ENCODE peak calls at places on chromosomes 7 and 10, in six cellular contexts. Q is left ventricle myocardium inferior, J is psoas muscle, F is body of pancreas, P is heart right ventricle, T is cardiac muscle cell. U is an unnamed sample.

GRCh38 chr7:100111156-100111555 is 8.0 kb downstream of the TAF6 start:
- DNase-seq in Q (no peak), J (no peak), F (no peak), P (no peak), T (no peak), U (no peak)

GRCh38 chr7:30519122-30519521 is 14.5 kb upstream of the GGCT start:
- DNase-seq in Q (no peak), J (no peak), F (no peak), P (no peak), T (no peak), U (no peak)

GRCh38 chr10:62177111-62177510 is 91.5 kb downstream of the RTKN2 start:
- DNase-seq in Q (no peak), J (no peak), F (no peak), P (no peak), T (no peak), U (no peak)

GRCh38 chr10:113454341-113455061 is 98.4 kb upstream of the HABP2 start:
- DNase-seq in Q (peak; percentile 33), J (peak; percentile 46), F (peak; percentile 75), P (peak; percentile 40), T (peak; percentile 58), U (peak; percentile 44)

GRCh38 chr10:72039377-72039776 is 49.0 kb downstream of the SPOCK2 start:
- DNase-seq in Q (no peak), J (no peak), F (no peak), P (no peak), T (no peak), U (no peak)

GRCh38 chr10:17075510-17075909 is 54.1 kb downstream of the CUBN start:
- DNase-seq in Q (no peak), J (no peak), F (no peak), P (no peak), T (no peak), U (no peak)

GRCh38 chr7:137687556-137688280 is 159.1 kb downstream of the DGKI start:
- DNase-seq in Q (no peak), J (no peak), F (no peak), P (no peak), T (no peak), U (no peak)

GRCh38 chr10:8054498-8055407 is at the start of gene GATA3:
- DNase-seq in Q (peak; percentile 62), J (peak; percentile 61), F (no peak), P (peak; percentile 68), T (peak; percentile 82), U (peak; percentile 90)

GRCh38 chr10:61942997-61943457 is 41.5 kb downstream of the ARID5B start:
- DNase-seq in Q (no peak), J (no peak), F (no peak), P (no peak), T (no peak), U (no peak)

GRCh38 chr10:115129752-115130151 is 36.6 kb downstream of the ATRNL1 start:
- DNase-seq in Q (no peak), J (no peak), F (no peak), P (no peak), T (peak; percentile 52), U (peak; percentile 11)

DNA sequence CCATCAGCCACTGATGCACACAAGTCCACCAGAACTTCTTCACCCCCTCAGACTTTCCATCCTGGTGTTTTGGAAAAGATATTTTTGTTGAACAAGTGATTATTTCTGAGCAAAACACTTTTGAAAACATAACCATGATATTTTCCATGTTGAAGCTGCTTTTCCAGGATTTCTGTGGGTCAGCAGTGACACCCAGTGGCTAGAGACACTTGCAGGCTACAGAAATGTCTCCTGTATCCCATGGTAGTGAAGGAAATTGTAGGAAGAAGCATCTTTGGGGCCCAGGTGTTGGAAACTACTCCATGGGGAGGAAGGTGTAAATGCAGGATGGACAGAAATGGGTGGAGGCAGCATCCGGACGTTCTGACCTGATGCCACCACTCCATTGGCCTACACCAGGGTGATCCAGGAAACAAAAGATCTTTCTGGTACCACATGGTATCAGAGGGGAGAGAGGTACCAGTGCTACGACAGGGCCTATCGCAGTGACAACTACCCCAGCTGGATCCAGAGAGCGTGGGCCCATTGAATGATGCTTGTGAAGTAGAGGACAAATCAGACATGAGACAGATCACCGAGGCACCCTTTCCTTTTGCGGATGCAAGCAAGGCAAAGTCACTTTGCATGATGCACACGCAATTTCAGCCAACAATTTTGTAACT is 111.7 kb upstream of the COBL start:
- DNase-seq in Q (no peak), J (no peak), F (no peak), P (no peak), T (no peak), U (no peak)
- TF ChIP-seq CTCF in Q (no peak), J (no peak), F (peak; percentile 10), P (no peak), T (no peak), U (no peak)

GRCh38 chr10:78290131-78290750 is 256.6 kb downstream of the RPS24 start:
- DNase-seq in Q (no peak), J (no peak), F (no peak), P (no peak), T (no peak), U (no peak)
- TF ChIP-seq CTCF in Q (no peak), J (no peak), F (no peak), P (no peak), T (no peak), U (no peak)

GRCh38 chr10:103353281-103353680 is 2.3 kb upstream of the PCGF6 start:
- DNase-seq in Q (no peak), J (no peak), F (no peak), P (no peak), T (no peak), U (no peak)
- TF ChIP-seq CTCF in Q (no peak), J (no peak), F (no peak), P (no peak), T (no peak), U (no peak)

GRCh38 chr7:81775560-81775959 is 5.7 kb upstream of the HGF start:
- DNase-seq in Q (no peak), J (no peak), F (no peak), P (no peak), T (no peak), U (no peak)

GRCh38 chr7:81780914-81781693 is 11.3 kb upstream of the HGF start:
- DNase-seq in Q (no peak), J (no peak), F (no peak), P (no peak), T (no peak), U (no peak)

GRCh38 chr7:81774496-81774895 is 4.6 kb upstream of the HGF start:
- DNase-seq in Q (no peak), J (no peak), F (no peak), P (no peak), T (no peak), U (no peak)

GRCh38 chr7:81776159-81776558 is 6.3 kb upstream of the HGF start:
- DNase-seq in Q (no peak), J (no peak), F (no peak), P (no peak), T (no peak), U (no peak)

DNA sequence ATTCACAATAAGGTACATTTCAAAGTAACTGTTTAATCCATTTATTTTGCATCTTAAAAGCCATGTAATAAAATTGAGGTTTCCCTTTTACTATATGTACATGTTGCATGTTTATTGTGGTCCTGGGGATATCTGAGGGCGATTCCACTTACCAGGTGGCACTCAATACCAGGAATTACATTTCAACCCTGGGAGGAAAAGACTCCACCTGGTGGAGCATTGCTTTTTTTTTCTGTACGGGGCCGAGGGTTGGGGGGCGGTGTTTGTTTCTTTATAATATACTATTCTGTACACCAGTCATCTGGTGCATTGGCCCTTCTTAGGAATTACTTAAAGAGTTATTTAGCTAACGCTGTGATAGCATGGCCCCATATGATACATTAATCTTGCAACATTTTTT is 7.1 kb upstream of the HGF start:
- DNase-seq in Q (no peak), J (no peak), F (no peak), P (no peak), T (no peak), U (no peak)
- TF ChIP-seq CTCF in Q (no peak), J (no peak), F (no peak), P (no peak), T (no peak), U (no peak)

GRCh38 chr10:51000164-51000563 is 74.1 kb upstream of the PRKG1 start:
- DNase-seq in Q (no peak), J (no peak), F (no peak), P (no peak), T (no peak), U (no peak)

GRCh38 chr10:51001587-51001986 is 72.7 kb upstream of the PRKG1 start:
- DNase-seq in Q (no peak), J (no peak), F (no peak), P (no peak), T (no peak), U (no peak)

GRCh38 chr10:50997461-50997860 is 76.8 kb upstream of the PRKG1 start:
- DNase-seq in Q (no peak), J (no peak), F (no peak), P (no peak), T (no peak), U (no peak)

GRCh38 chr10:51000976-51001375 is 73.3 kb upstream of the PRKG1 start:
- DNase-seq in Q (no peak), J (no peak), F (no peak), P (no peak), T (no peak), U (no peak)

DNA sequence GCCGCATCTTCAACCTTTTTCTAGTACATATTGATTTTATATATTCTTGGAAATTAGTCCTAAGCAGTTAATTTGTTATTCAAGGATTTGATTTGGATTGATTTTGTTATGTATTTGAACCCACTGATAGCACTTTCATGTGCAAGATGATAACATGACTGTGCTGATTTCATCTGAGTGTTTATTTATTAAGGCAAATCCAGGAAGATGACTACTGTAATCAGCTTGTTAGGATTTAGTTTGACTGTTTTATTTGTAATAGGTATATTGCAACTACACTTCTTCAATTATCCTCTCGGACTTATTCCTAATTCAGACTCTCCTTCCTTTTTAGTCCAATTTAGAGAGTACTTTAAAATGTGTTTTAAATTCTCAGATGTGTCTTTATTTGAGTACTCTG is 75.1 kb upstream of the PRKG1 start:
- DNase-seq in Q (no peak), J (no peak), F (no peak), P (no peak), T (no peak), U (no peak)
- TF ChIP-seq CTCF in Q (no peak), J (no peak), F (no peak), P (no peak), T (no peak), U (no peak)

DNA sequence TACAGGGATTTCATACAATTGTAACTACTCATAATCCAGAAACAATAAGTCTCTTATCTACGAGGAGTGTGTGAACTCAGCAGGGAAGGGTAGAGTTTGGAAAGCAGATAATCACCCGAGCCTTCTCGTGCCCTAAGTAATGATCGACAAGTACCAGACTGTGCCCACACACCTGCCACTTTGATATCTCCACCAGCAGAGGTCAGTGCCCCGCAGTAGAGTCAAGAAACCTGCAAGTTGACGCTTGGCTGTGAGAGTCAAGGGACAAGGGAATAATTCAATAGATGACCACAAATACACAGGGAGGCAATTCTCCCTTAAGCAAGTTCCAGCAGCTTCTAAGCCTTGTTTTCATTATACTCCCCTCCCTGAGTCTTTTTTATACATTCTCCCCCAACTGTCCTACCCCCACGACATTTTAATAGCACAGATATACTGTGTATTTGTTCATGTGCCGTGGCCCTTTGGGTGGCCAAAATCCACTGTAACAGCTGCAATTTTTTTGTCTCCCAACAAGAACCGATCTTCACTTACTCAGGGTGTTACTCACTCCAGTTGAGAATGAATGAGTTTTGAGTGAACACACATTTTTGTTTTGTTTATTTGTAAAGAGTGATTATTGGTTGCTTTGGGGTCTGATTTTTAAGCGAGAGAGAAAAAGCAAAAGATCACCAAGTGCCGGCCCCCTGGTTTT is 106.9 kb upstream of the RHEB start:
- DNase-seq in Q (no peak), J (peak; percentile 30), F (peak; percentile 76), P (no peak), T (peak; percentile 73), U (no peak)
- TF ChIP-seq CTCF in Q (peak; percentile 59), J (peak; percentile 66), F (peak; percentile 69), P (no peak), T (peak; percentile 17), U (no peak)

U was measured in GM20000.